ENCODE peak calls at places on chromosomes 3 and 15, in five cellular contexts. One of them, this sample, is unnamed.

GRCh38 chr3:172562881-172563835 is 39.9 kb upstream of the TNFSF10 start:
- DNase-seq in GM06990: no peak
- DNase-seq in IMR-90: peak
- DNase-seq in progenitor cell of endocrine pancreas: no peak
- DNase-seq in upper lobe of right lung: no peak
- DNase-seq in this sample: no peak

GRCh38 chr3:100033184-100033583 is 81.1 kb downstream of the FILIP1L start:
- DNase-seq in IMR-90: peak
- DNase-seq in upper lobe of right lung: no peak
- DNase-seq in GM06990: no peak
- DNase-seq in progenitor cell of endocrine pancreas: no peak
- DNase-seq in this sample: no peak

GRCh38 chr15:45885801-45886200 is 251.0 kb downstream of the SQOR start:
- DNase-seq in IMR-90: no peak
- DNase-seq in progenitor cell of endocrine pancreas: no peak
- DNase-seq in upper lobe of right lung: no peak
- DNase-seq in GM06990: no peak
- DNase-seq in this sample: no peak

GRCh38 chr3:159881828-159882309 is 106.8 kb upstream of the IL12A start:
- DNase-seq in upper lobe of right lung: no peak
- DNase-seq in GM06990: no peak
- DNase-seq in IMR-90: no peak
- DNase-seq in progenitor cell of endocrine pancreas: no peak
- DNase-seq in this sample: no peak

GRCh38 chr3:98630416-98630815 is 37.0 kb upstream of the CPOX start:
- DNase-seq in progenitor cell of endocrine pancreas: no peak
- DNase-seq in GM06990: no peak
- DNase-seq in upper lobe of right lung: no peak
- DNase-seq in IMR-90: no peak
- DNase-seq in this sample: no peak

GRCh38 chr3:124787490-124788195 is 57.4 kb downstream of the UMPS start:
- DNase-seq in IMR-90: peak
- DNase-seq in progenitor cell of endocrine pancreas: no peak
- DNase-seq in GM06990: no peak
- DNase-seq in upper lobe of right lung: no peak
- DNase-seq in this sample: no peak

GRCh38 chr3:187281191-187281714 is 10.3 kb downstream of the MASP1 start:
- DNase-seq in IMR-90: peak
- DNase-seq in progenitor cell of endocrine pancreas: no peak
- DNase-seq in GM06990: no peak
- DNase-seq in upper lobe of right lung: no peak
- DNase-seq in this sample: no peak

GRCh38 chr15:63003836-63004610 is 38.5 kb upstream of the TPM1 start:
- DNase-seq in upper lobe of right lung: no peak
- DNase-seq in IMR-90: no peak
- DNase-seq in progenitor cell of endocrine pancreas: no peak
- DNase-seq in GM06990: no peak
- DNase-seq in this sample: no peak

GRCh38 chr3:157475921-157476395 is 27.3 kb downstream of the VEPH1 start:
- DNase-seq in progenitor cell of endocrine pancreas: no peak
- DNase-seq in IMR-90: peak
- DNase-seq in GM06990: no peak
- DNase-seq in upper lobe of right lung: no peak
- DNase-seq in this sample: no peak

GRCh38 chr3:181694805-181695660 is 16.7 kb upstream of the SOX2 start:
- DNase-seq in progenitor cell of endocrine pancreas: no peak
- DNase-seq in upper lobe of right lung: peak
- DNase-seq in IMR-90: no peak
- DNase-seq in GM06990: no peak
- DNase-seq in this sample: no peak

GRCh38 chr15:90751300-90751825 is 34.2 kb downstream of the BLM start:
- DNase-seq in GM06990: no peak
- DNase-seq in progenitor cell of endocrine pancreas: no peak
- DNase-seq in upper lobe of right lung: no peak
- DNase-seq in IMR-90: no peak
- DNase-seq in this sample: no peak

GRCh38 chr3:2810723-2811122 is 299.5 kb downstream of the IL5RA start:
- DNase-seq in progenitor cell of endocrine pancreas: no peak
- DNase-seq in upper lobe of right lung: no peak
- DNase-seq in IMR-90: no peak
- DNase-seq in GM06990: no peak
- DNase-seq in this sample: no peak

GRCh38 chr3:106457278-106458210 is 588.7 kb upstream of the CBLB start:
- DNase-seq in GM06990: peak
- DNase-seq in upper lobe of right lung: no peak
- DNase-seq in progenitor cell of endocrine pancreas: no peak
- DNase-seq in IMR-90: peak
- DNase-seq in this sample: no peak

GRCh38 chr3:157572559-157573270 is 69.5 kb upstream of the VEPH1 start:
- DNase-seq in IMR-90: peak
- DNase-seq in upper lobe of right lung: no peak
- DNase-seq in progenitor cell of endocrine pancreas: no peak
- DNase-seq in GM06990: no peak
- DNase-seq in this sample: no peak

GRCh38 chr3:183958775-183959174 is 58.9 kb downstream of the ABCC5 start:
- DNase-seq in upper lobe of right lung: no peak
- DNase-seq in progenitor cell of endocrine pancreas: no peak
- DNase-seq in IMR-90: no peak
- DNase-seq in GM06990: no peak
- DNase-seq in this sample: no peak

GRCh38 chr3:172561894-172562664 is 38.8 kb upstream of the TNFSF10 start:
- DNase-seq in IMR-90: no peak
- DNase-seq in GM06990: no peak
- DNase-seq in progenitor cell of endocrine pancreas: no peak
- DNase-seq in upper lobe of right lung: no peak
- DNase-seq in this sample: no peak

GRCh38 chr3:60010778-60011177 is 961.0 kb upstream of the CFAP20DC start:
- DNase-seq in upper lobe of right lung: no peak
- DNase-seq in IMR-90: no peak
- DNase-seq in GM06990: peak
- DNase-seq in progenitor cell of endocrine pancreas: no peak
- DNase-seq in this sample: no peak

GRCh38 chr3:113018461-113019181 is 27.8 kb downstream of the GTPBP8 start:
- DNase-seq in IMR-90: peak
- DNase-seq in upper lobe of right lung: no peak
- DNase-seq in GM06990: no peak
- DNase-seq in progenitor cell of endocrine pancreas: no peak
- DNase-seq in this sample: no peak

GRCh38 chr3:21889166-21889565 is 138.2 kb upstream of the ZNF385D start:
- DNase-seq in IMR-90: no peak
- DNase-seq in progenitor cell of endocrine pancreas: no peak
- DNase-seq in GM06990: no peak
- DNase-seq in upper lobe of right lung: no peak
- DNase-seq in this sample: no peak

GRCh38 chr3:24201301-24201700 is 256.2 kb downstream of the NR1D2 start:
- DNase-seq in IMR-90: no peak
- DNase-seq in GM06990: no peak
- DNase-seq in progenitor cell of endocrine pancreas: no peak
- DNase-seq in upper lobe of right lung: no peak
- DNase-seq in this sample: no peak

GRCh38 chr15:70099966-70100494 is 2.3 kb upstream of the TLE3 start:
- DNase-seq in upper lobe of right lung: no peak
- DNase-seq in GM06990: no peak
- DNase-seq in IMR-90: no peak
- DNase-seq in progenitor cell of endocrine pancreas: no peak
- DNase-seq in this sample: no peak

GRCh38 chr3:103056552-103056951 is 621.7 kb downstream of the ZPLD1 start:
- DNase-seq in progenitor cell of endocrine pancreas: no peak
- DNase-seq in IMR-90: no peak
- DNase-seq in upper lobe of right lung: no peak
- DNase-seq in GM06990: no peak
- DNase-seq in this sample: no peak

GRCh38 chr3:142940472-142940871 is 23.0 kb downstream of the PAQR9 start:
- DNase-seq in IMR-90: no peak
- DNase-seq in upper lobe of right lung: no peak
- DNase-seq in progenitor cell of endocrine pancreas: no peak
- DNase-seq in GM06990: no peak
- DNase-seq in this sample: no peak

GRCh38 chr3:56086355-56086754 is 381.9 kb downstream of the ERC2 start:
- DNase-seq in progenitor cell of endocrine pancreas: no peak
- DNase-seq in IMR-90: no peak
- DNase-seq in upper lobe of right lung: no peak
- DNase-seq in GM06990: no peak
- DNase-seq in this sample: no peak

GRCh38 chr15:74243431-74243830 is 7.3 kb downstream of the CCDC33 start:
- DNase-seq in IMR-90: no peak
- DNase-seq in GM06990: no peak
- DNase-seq in upper lobe of right lung: no peak
- DNase-seq in progenitor cell of endocrine pancreas: no peak
- DNase-seq in this sample: no peak

GRCh38 chr15:101045236-101045646 is 126.1 kb downstream of the LRRK1 start:
- DNase-seq in upper lobe of right lung: peak
- DNase-seq in IMR-90: peak
- DNase-seq in progenitor cell of endocrine pancreas: no peak
- DNase-seq in GM06990: no peak
- DNase-seq in this sample: peak

GRCh38 chr15:70025413-70026296 is 72.1 kb downstream of the TLE3 start:
- DNase-seq in progenitor cell of endocrine pancreas: no peak
- DNase-seq in IMR-90: no peak
- DNase-seq in GM06990: no peak
- DNase-seq in upper lobe of right lung: no peak
- DNase-seq in this sample: no peak

GRCh38 chr3:59957150-59957549 is 907.3 kb upstream of the CFAP20DC start:
- DNase-seq in upper lobe of right lung: no peak
- DNase-seq in GM06990: no peak
- DNase-seq in IMR-90: no peak
- DNase-seq in progenitor cell of endocrine pancreas: no peak
- DNase-seq in this sample: no peak

GRCh38 chr3:46278816-46279672 is 36.8 kb downstream of the CCR3 start:
- DNase-seq in GM06990: no peak
- DNase-seq in upper lobe of right lung: no peak
- DNase-seq in progenitor cell of endocrine pancreas: no peak
- DNase-seq in IMR-90: no peak
- DNase-seq in this sample: no peak

GRCh38 chr3:46280105-46280797 is 38.0 kb downstream of the CCR3 start:
- DNase-seq in progenitor cell of endocrine pancreas: no peak
- DNase-seq in GM06990: no peak
- DNase-seq in upper lobe of right lung: no peak
- DNase-seq in IMR-90: peak
- DNase-seq in this sample: no peak

GRCh38 chr3:46271910-46272309 is 29.6 kb downstream of the CCR3 start:
- DNase-seq in progenitor cell of endocrine pancreas: no peak
- DNase-seq in GM06990: no peak
- DNase-seq in IMR-90: no peak
- DNase-seq in upper lobe of right lung: no peak
- DNase-seq in this sample: no peak

GRCh38 chr3:46277476-46277875 is 35.2 kb downstream of the CCR3 start:
- DNase-seq in progenitor cell of endocrine pancreas: no peak
- DNase-seq in GM06990: no peak
- DNase-seq in upper lobe of right lung: no peak
- DNase-seq in IMR-90: no peak
- DNase-seq in this sample: no peak

GRCh38 chr3:46276497-46277099 is 34.3 kb downstream of the CCR3 start:
- DNase-seq in IMR-90: no peak
- DNase-seq in progenitor cell of endocrine pancreas: peak
- DNase-seq in upper lobe of right lung: peak
- DNase-seq in GM06990: peak
- DNase-seq in this sample: no peak
- TF ChIP-seq CTCF in IMR-90: peak
- TF ChIP-seq CTCF in progenitor cell of endocrine pancreas: peak
- TF ChIP-seq CTCF in upper lobe of right lung: peak
- TF ChIP-seq CTCF in GM06990: peak
- TF ChIP-seq CTCF in this sample: no peak

DNA sequence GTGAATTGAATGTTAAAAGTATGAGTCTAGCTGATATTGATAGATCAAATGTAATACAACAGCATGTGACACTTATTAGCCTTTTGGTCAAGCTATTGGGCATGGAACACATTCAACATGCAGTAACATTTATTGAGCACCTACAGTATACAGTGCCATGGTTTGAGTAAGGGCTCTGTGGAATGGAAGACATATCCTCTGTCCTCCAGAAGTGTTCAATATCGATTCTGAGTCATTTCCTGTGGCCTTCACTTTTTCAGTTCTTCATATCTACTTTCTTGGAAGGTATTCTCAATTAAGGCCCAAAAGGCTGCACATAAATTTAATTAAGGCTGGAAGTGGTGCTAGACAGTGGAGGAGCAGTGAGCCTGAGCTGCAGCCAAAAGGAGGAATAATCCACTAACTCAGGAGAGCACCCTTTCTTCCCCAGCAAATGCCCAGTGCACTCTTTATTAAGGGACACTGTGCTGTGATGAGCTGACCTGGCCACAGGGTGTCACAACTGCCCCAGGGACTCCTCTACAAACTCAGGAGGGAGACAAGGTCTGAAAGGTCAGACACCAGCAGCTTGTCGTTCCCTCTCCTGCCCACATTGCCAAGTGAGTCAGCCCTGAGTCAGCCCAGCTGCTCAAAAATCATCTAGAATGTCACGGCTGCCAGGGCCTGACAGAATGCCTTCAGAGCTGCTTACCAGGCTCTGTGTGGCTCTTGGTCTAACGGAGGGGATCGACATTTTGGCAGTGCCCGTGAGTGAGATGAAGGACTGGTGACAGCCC is 544.8 kb downstream of the AGBL1 start:
- DNase-seq in GM06990: no peak
- DNase-seq in progenitor cell of endocrine pancreas: peak
- DNase-seq in upper lobe of right lung: no peak
- DNase-seq in IMR-90: peak
- DNase-seq in this sample: no peak
- TF ChIP-seq CTCF in GM06990: no peak
- TF ChIP-seq CTCF in progenitor cell of endocrine pancreas: peak
- TF ChIP-seq CTCF in upper lobe of right lung: peak
- TF ChIP-seq CTCF in IMR-90: peak
- TF ChIP-seq CTCF in this sample: no peak

DNA sequence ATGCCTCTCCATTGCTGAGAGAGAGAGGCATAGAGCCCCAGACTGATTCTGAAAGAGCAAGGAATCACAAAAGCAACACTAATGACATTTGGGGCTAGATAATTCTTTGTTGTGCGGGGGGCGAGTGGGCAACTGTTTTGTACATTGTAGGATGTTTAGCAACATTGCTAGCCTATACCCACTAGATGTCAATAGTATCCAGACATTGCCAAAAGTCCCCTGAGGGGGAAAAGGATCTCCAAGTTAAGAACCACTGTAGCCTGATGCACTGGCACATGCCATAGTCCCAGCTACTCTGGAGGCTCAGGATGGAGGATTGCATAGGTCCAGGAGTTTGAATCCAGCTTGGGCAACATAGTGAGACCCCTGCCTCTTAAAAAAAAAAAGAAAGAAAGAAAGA is 22.8 kb upstream of the GOLM2 start:
- DNase-seq in IMR-90: no peak
- DNase-seq in progenitor cell of endocrine pancreas: no peak
- DNase-seq in GM06990: no peak
- DNase-seq in upper lobe of right lung: no peak
- DNase-seq in this sample: no peak
- TF ChIP-seq CTCF in IMR-90: no peak
- TF ChIP-seq CTCF in progenitor cell of endocrine pancreas: no peak
- TF ChIP-seq CTCF in GM06990: peak
- TF ChIP-seq CTCF in upper lobe of right lung: no peak
- TF ChIP-seq CTCF in this sample: no peak

DNA sequence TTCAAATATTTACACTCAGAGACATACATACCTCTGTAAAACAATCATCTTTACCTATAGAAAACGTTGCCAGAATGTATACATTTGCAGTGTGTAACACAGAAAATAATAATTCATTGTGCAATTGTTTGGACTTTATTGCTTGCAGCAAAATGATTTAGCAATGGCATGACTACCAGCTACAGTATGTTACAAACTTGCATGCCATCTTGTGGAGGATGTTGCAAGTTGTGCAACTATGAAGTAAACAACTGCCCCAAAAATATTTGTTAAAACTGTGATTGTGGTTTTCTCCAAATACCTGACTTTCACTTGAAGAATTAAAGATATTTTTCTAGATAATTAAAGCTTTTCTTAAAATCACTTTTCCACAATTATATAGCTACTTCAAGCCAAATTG is 27.1 kb upstream of the C3orf49 start:
- DNase-seq in progenitor cell of endocrine pancreas: no peak
- DNase-seq in IMR-90: peak
- DNase-seq in upper lobe of right lung: no peak
- DNase-seq in GM06990: no peak
- DNase-seq in this sample: no peak
- TF ChIP-seq CTCF in progenitor cell of endocrine pancreas: peak
- TF ChIP-seq CTCF in IMR-90: peak
- TF ChIP-seq CTCF in upper lobe of right lung: peak
- TF ChIP-seq CTCF in GM06990: peak
- TF ChIP-seq CTCF in this sample: no peak

This sample was measured in mesothelial cell of epicardium.